ENCODE peak calls at places on chromosomes 7 and 10, in nine cellular contexts. P is caudate nucleus, W is endothelial cell, M is ureter, J is A549, X is ecto neural progenitor cell, Y is foreskin fibroblast, Z is NCI-H1092, G is T-cell. E is an unnamed sample.

GRCh38 chr10:132515811-132516726 is 21.5 kb upstream of the INPP5A start:
- DNase-seq in P (no peak), W (no peak), M (peak), J (no peak), X (no peak), Y (no peak), Z (no peak), G (no peak), E (no peak)

GRCh38 chr10:78148564-78148963 is 114.9 kb downstream of the RPS24 start:
- DNase-seq in P (no peak), W (no peak), M (no peak), J (no peak), X (no peak), Y (no peak), Z (no peak), G (no peak), E (no peak)

GRCh38 chr10:78433063-78433717 is 399.5 kb downstream of the RPS24 start:
- DNase-seq in P (no peak), W (no peak), M (no peak), J (no peak), X (no peak), Y (no peak), Z (no peak), G (no peak), E (no peak)

GRCh38 chr7:67662804-67663203 is 666.2 kb downstream of the TYW1 start:
- DNase-seq in P (no peak), W (no peak), M (no peak), J (no peak), X (no peak), Y (no peak), Z (no peak), G (no peak), E (no peak)

GRCh38 chr10:132189016-132189415 is 2.3 kb downstream of the DPYSL4 start:
- DNase-seq in P (no peak), W (no peak), M (no peak), J (no peak), X (no peak), Y (no peak), Z (no peak), G (no peak), E (no peak)

GRCh38 chr10:11525503-11525902 is 85.9 kb downstream of the USP6NL start:
- DNase-seq in P (no peak), W (no peak), M (no peak), J (no peak), X (no peak), Y (no peak), Z (no peak), G (no peak), E (no peak)

GRCh38 chr7:13327669-13328068 is 640.2 kb downstream of the ARL4A start:
- DNase-seq in P (no peak), W (no peak), M (no peak), J (no peak), X (no peak), Y (no peak), Z (no peak), G (no peak), E (no peak)

GRCh38 chr7:93016085-93016471 is 101.7 kb downstream of the SAMD9 start:
- DNase-seq in P (no peak), W (no peak), M (no peak), J (no peak), X (no peak), Y (peak), Z (no peak), G (no peak), E (no peak)

GRCh38 chr7:157751351-157751750 is 414.5 kb downstream of the DNAJB6 start:
- DNase-seq in P (peak), W (no peak), M (no peak), J (no peak), X (no peak), Y (no peak), Z (no peak), G (no peak), E (no peak)

GRCh38 chr10:71754562-71754961 is 18.8 kb downstream of the VSIR start:
- DNase-seq in P (no peak), W (no peak), M (no peak), J (no peak), X (no peak), Y (no peak), Z (no peak), G (no peak), E (no peak)

GRCh38 chr7:134892002-134892693 is 94.2 kb upstream of the AGBL3 start:
- DNase-seq in P (no peak), W (no peak), M (no peak), J (no peak), X (no peak), Y (peak), Z (no peak), G (no peak), E (no peak)

E was measured in esophagus muscularis mucosa.